ENCODE peak calls at places on chromosome 20, in eight cellular contexts. U, O, J, T, Q, X, C and W are unnamed samples.

GRCh38 chr20:63316502-63316921 is 23.5 kb downstream of the COL20A1 start:
- DNase-seq in U (no peak), O (no peak), J (no peak), T (peak), Q (no peak), X (no peak), C (no peak), W (no peak)

GRCh38 chr20:8389381-8390368 is 257.6 kb downstream of the PLCB1 start:
- DNase-seq in U (peak), O (peak), J (no peak), T (no peak), Q (no peak), X (no peak), C (peak), W (peak)

GRCh38 chr20:57473246-57474042 is 51.5 kb downstream of the CTCFL start:
- DNase-seq in U (peak), O (peak), J (no peak), T (no peak), Q (peak), X (no peak), C (peak), W (no peak)

GRCh38 chr20:44324343-44324742 is 12.5 kb upstream of the R3HDML start:
- DNase-seq in U (no peak), O (peak), J (no peak), T (no peak), Q (no peak), X (no peak), C (no peak), W (peak)

GRCh38 chr20:32930181-32930580 is 71.5 kb downstream of the EFCAB8 start:
- DNase-seq in U (no peak), O (no peak), J (no peak), T (no peak), Q (no peak), X (no peak), C (no peak), W (no peak)

GRCh38 chr20:33211817-33212424 is 5.2 kb upstream of the BPIFA3 start:
- DNase-seq in U (peak), O (peak), J (no peak), T (no peak), Q (peak), X (no peak), C (peak), W (peak)

GRCh38 chr20:44691424-44692423 is 23.4 kb upstream of the CCN5 start:
- DNase-seq in U (no peak), O (no peak), J (no peak), T (peak), Q (no peak), X (no peak), C (no peak), W (no peak)

GRCh38 chr20:48965189-48965910 is 43.8 kb downstream of the ARFGEF2 start:
- DNase-seq in U (no peak), O (peak), J (no peak), T (no peak), Q (no peak), X (no peak), C (no peak), W (no peak)

GRCh38 chr20:39775110-39775509 is 813.0 kb downstream of the DHX35 start:
- DNase-seq in U (no peak), O (peak), J (no peak), T (no peak), Q (no peak), X (no peak), C (peak), W (no peak)

GRCh38 chr20:4973330-4974097 is 27.8 kb downstream of the SLC23A2 start:
- DNase-seq in U (peak), O (peak), J (no peak), T (peak), Q (peak), X (peak), C (peak), W (peak)

GRCh38 chr20:64044484-64045247 is 4.8 kb downstream of the SOX18 start:
- DNase-seq in U (no peak), O (peak), J (no peak), T (no peak), Q (no peak), X (no peak), C (peak), W (peak)

GRCh38 chr20:50558483-50558925 is 48.3 kb downstream of the PTPN1 start:
- DNase-seq in U (no peak), O (peak), J (no peak), T (no peak), Q (no peak), X (no peak), C (peak), W (peak)

GRCh38 chr20:51534764-51535386 is 7.6 kb downstream of the NFATC2 start:
- DNase-seq in U (no peak), O (no peak), J (no peak), T (no peak), Q (no peak), X (no peak), C (no peak), W (no peak)

GRCh38 chr20:46264391-46265266 is 43.7 kb downstream of the CDH22 start:
- DNase-seq in U (no peak), O (no peak), J (no peak), T (no peak), Q (no peak), X (no peak), C (no peak), W (peak)

GRCh38 chr20:64234291-64234791 is 21.2 kb upstream of the PCMTD2 start:
- DNase-seq in U (no peak), O (no peak), J (no peak), T (no peak), Q (no peak), X (no peak), C (no peak), W (no peak)

GRCh38 chr20:53582574-53583351 is 10.9 kb downstream of the ZNF217 start:
- DNase-seq in U (no peak), O (peak), J (no peak), T (no peak), Q (peak), X (no peak), C (peak), W (no peak)

GRCh38 chr20:62641749-62642665 is at the start of gene SLCO4A1:
- DNase-seq in U (peak), O (peak), J (peak), T (no peak), Q (peak), X (peak), C (peak), W (no peak)

GRCh38 chr20:50291428-50292323 is 101.0 kb downstream of the CEBPB start:
- DNase-seq in U (no peak), O (no peak), J (no peak), T (no peak), Q (no peak), X (no peak), C (no peak), W (no peak)

GRCh38 chr20:24951536-24952047 is 2.5 kb downstream of the CST7 start:
- DNase-seq in U (no peak), O (no peak), J (no peak), T (no peak), Q (peak), X (no peak), C (no peak), W (no peak)

GRCh38 chr20:19688031-19688806 is 69.8 kb upstream of the RIN2 start:
- DNase-seq in U (no peak), O (peak), J (no peak), T (peak), Q (no peak), X (no peak), C (peak), W (peak)

GRCh38 chr20:48995599-48995998 is 50.5 kb upstream of the CSE1L start:
- DNase-seq in U (no peak), O (no peak), J (no peak), T (no peak), Q (no peak), X (no peak), C (no peak), W (peak)

GRCh38 chr20:37852666-37853065 is 50.3 kb upstream of the VSTM2L start:
- DNase-seq in U (no peak), O (no peak), J (no peak), T (no peak), Q (no peak), X (no peak), C (no peak), W (no peak)

GRCh38 chr20:43583982-43584432 is 6.7 kb upstream of the IFT52 start:
- DNase-seq in U (no peak), O (peak), J (no peak), T (peak), Q (no peak), X (no peak), C (peak), W (peak)

GRCh38 chr20:48892049-48892470 is 29.5 kb upstream of the ARFGEF2 start:
- DNase-seq in U (no peak), O (no peak), J (no peak), T (no peak), Q (no peak), X (no peak), C (no peak), W (no peak)

GRCh38 chr20:39195495-39196129 is 233.5 kb downstream of the DHX35 start:
- DNase-seq in U (no peak), O (no peak), J (no peak), T (no peak), Q (no peak), X (no peak), C (no peak), W (no peak)

GRCh38 chr20:50959543-50960126 is 1.0 kb downstream of the MOCS3 start:
- DNase-seq in U (no peak), O (no peak), J (no peak), T (no peak), Q (no peak), X (no peak), C (no peak), W (no peak)

GRCh38 chr20:31663838-31664695 is 26.4 kb downstream of the COX4I2 start:
- DNase-seq in U (no peak), O (no peak), J (no peak), T (no peak), Q (no peak), X (no peak), C (no peak), W (peak)

GRCh38 chr20:49475292-49475691 is 7.2 kb downstream of the KCNB1 start:
- DNase-seq in U (no peak), O (no peak), J (no peak), T (no peak), Q (no peak), X (no peak), C (no peak), W (no peak)

GRCh38 chr20:39659010-39659409 is 696.9 kb downstream of the DHX35 start:
- DNase-seq in U (no peak), O (no peak), J (no peak), T (no peak), Q (no peak), X (no peak), C (no peak), W (no peak)

GRCh38 chr20:41598719-41599118 is 19.5 kb downstream of the CHD6 start:
- DNase-seq in U (no peak), O (no peak), J (no peak), T (no peak), Q (no peak), X (no peak), C (no peak), W (no peak)

GRCh38 chr20:25254986-25255680 is 7.2 kb downstream of the PYGB start:
- DNase-seq in U (no peak), O (no peak), J (no peak), T (no peak), Q (no peak), X (no peak), C (peak), W (peak)

GRCh38 chr20:64036346-64037198 is 590 bp downstream of the C20orf204 start:
- DNase-seq in U (peak), O (no peak), J (no peak), T (no peak), Q (no peak), X (no peak), C (no peak), W (no peak)

GRCh38 chr20:8049321-8049720 is 29.8 kb upstream of the TMX4 start:
- DNase-seq in U (no peak), O (no peak), J (no peak), T (no peak), Q (no peak), X (no peak), C (no peak), W (no peak)

GRCh38 chr20:4063631-4064030 is 48.3 kb upstream of the RNF24 start:
- DNase-seq in U (no peak), O (no peak), J (no peak), T (no peak), Q (no peak), X (no peak), C (peak), W (no peak)

GRCh38 chr20:12925214-12925755 is 83.5 kb upstream of the SPTLC3 start:
- DNase-seq in U (peak), O (peak), J (no peak), T (peak), Q (peak), X (no peak), C (peak), W (peak)

GRCh38 chr20:38805958-38806854 is 709 bp downstream of the PPP1R16B start:
- DNase-seq in U (peak), O (no peak), J (no peak), T (no peak), Q (peak), X (peak), C (no peak), W (no peak)

GRCh38 chr20:59988141-59988540 is 29.9 kb downstream of the CDH26 start:
- DNase-seq in U (no peak), O (no peak), J (no peak), T (no peak), Q (no peak), X (no peak), C (peak), W (peak)